ENCODE peak calls at places on chromosome 7, in eight cellular contexts. One of them, this sample, is unnamed.

GRCh38 chr7:100803398-100804161 is 23.7 kb downstream of the EPHB4 start:
- DNase-seq in GM23248: peak
- DNase-seq in NCI-H1092 treated with DMSO at 0.1 percent for 48 hours: peak
- DNase-seq in AG08395: peak
- DNase-seq in LHCN-M2: peak
- DNase-seq in endothelial cell of umbilical vein: peak
- DNase-seq in lung microvascular endothelial cell: peak
- DNase-seq in colonic mucosa: peak
- DNase-seq in this sample: peak

GRCh38 chr7:143008007-143008901 is 18.7 kb downstream of the OR9A2 start:
- DNase-seq in GM23248: peak
- DNase-seq in NCI-H1092 treated with DMSO at 0.1 percent for 48 hours: peak
- DNase-seq in AG08395: peak
- DNase-seq in LHCN-M2: peak
- DNase-seq in endothelial cell of umbilical vein: peak
- DNase-seq in lung microvascular endothelial cell: peak
- DNase-seq in colonic mucosa: peak
- DNase-seq in this sample: no peak

GRCh38 chr7:50614721-50615518 is 49.7 kb upstream of the DDC start:
- DNase-seq in GM23248: no peak
- DNase-seq in NCI-H1092 treated with DMSO at 0.1 percent for 48 hours: peak
- DNase-seq in AG08395: no peak
- DNase-seq in LHCN-M2: no peak
- DNase-seq in endothelial cell of umbilical vein: no peak
- DNase-seq in lung microvascular endothelial cell: no peak
- DNase-seq in colonic mucosa: peak
- DNase-seq in this sample: no peak

GRCh38 chr7:94223375-94224084 is 171.2 kb upstream of the COL1A2 start:
- DNase-seq in GM23248: peak
- DNase-seq in NCI-H1092 treated with DMSO at 0.1 percent for 48 hours: peak
- DNase-seq in AG08395: peak
- DNase-seq in LHCN-M2: peak
- DNase-seq in endothelial cell of umbilical vein: peak
- DNase-seq in lung microvascular endothelial cell: peak
- DNase-seq in colonic mucosa: no peak
- DNase-seq in this sample: no peak

GRCh38 chr7:17043012-17043877 is 161.5 kb upstream of the AGR3 start:
- DNase-seq in GM23248: peak
- DNase-seq in NCI-H1092 treated with DMSO at 0.1 percent for 48 hours: no peak
- DNase-seq in AG08395: peak
- DNase-seq in LHCN-M2: peak
- DNase-seq in endothelial cell of umbilical vein: peak
- DNase-seq in lung microvascular endothelial cell: peak
- DNase-seq in colonic mucosa: no peak
- DNase-seq in this sample: no peak

GRCh38 chr7:106045139-106045538 is 67.0 kb downstream of the SYPL1 start:
- DNase-seq in GM23248: peak
- DNase-seq in NCI-H1092 treated with DMSO at 0.1 percent for 48 hours: no peak
- DNase-seq in AG08395: no peak
- DNase-seq in LHCN-M2: no peak
- DNase-seq in endothelial cell of umbilical vein: no peak
- DNase-seq in lung microvascular endothelial cell: no peak
- DNase-seq in colonic mucosa: no peak
- DNase-seq in this sample: no peak

GRCh38 chr7:66110861-66111260 is 3.8 kb upstream of the CRCP start:
- DNase-seq in GM23248: peak
- DNase-seq in NCI-H1092 treated with DMSO at 0.1 percent for 48 hours: no peak
- DNase-seq in AG08395: peak
- DNase-seq in LHCN-M2: peak
- DNase-seq in endothelial cell of umbilical vein: no peak
- DNase-seq in lung microvascular endothelial cell: peak
- DNase-seq in colonic mucosa: no peak
- DNase-seq in this sample: no peak

GRCh38 chr7:55438085-55438764 is 73.1 kb downstream of the LANCL2 start:
- DNase-seq in GM23248: no peak
- DNase-seq in NCI-H1092 treated with DMSO at 0.1 percent for 48 hours: peak
- DNase-seq in AG08395: no peak
- DNase-seq in LHCN-M2: no peak
- DNase-seq in endothelial cell of umbilical vein: no peak
- DNase-seq in lung microvascular endothelial cell: no peak
- DNase-seq in colonic mucosa: no peak
- DNase-seq in this sample: peak

GRCh38 chr7:108266489-108266888 is 136.3 kb upstream of the LAMB4 start:
- DNase-seq in GM23248: peak
- DNase-seq in NCI-H1092 treated with DMSO at 0.1 percent for 48 hours: no peak
- DNase-seq in AG08395: no peak
- DNase-seq in LHCN-M2: peak
- DNase-seq in endothelial cell of umbilical vein: no peak
- DNase-seq in lung microvascular endothelial cell: no peak
- DNase-seq in colonic mucosa: no peak
- DNase-seq in this sample: no peak

GRCh38 chr7:57177856-57178767 is 45.9 kb upstream of the ZNF479 start:
- DNase-seq in GM23248: no peak
- DNase-seq in NCI-H1092 treated with DMSO at 0.1 percent for 48 hours: no peak
- DNase-seq in AG08395: no peak
- DNase-seq in LHCN-M2: no peak
- DNase-seq in endothelial cell of umbilical vein: no peak
- DNase-seq in lung microvascular endothelial cell: no peak
- DNase-seq in colonic mucosa: no peak
- DNase-seq in this sample: no peak

GRCh38 chr7:154372106-154372505 is 319.9 kb downstream of the DPP6 start:
- DNase-seq in GM23248: no peak
- DNase-seq in NCI-H1092 treated with DMSO at 0.1 percent for 48 hours: no peak
- DNase-seq in AG08395: no peak
- DNase-seq in LHCN-M2: no peak
- DNase-seq in endothelial cell of umbilical vein: no peak
- DNase-seq in lung microvascular endothelial cell: no peak
- DNase-seq in colonic mucosa: no peak
- DNase-seq in this sample: no peak

This sample was measured in DMS79.